ENCODE peak calls at places on chromosomes 16 and 17, in five cellular contexts. O is H1, V is GM12891, I is K562, P is GM12878. D is an unnamed sample.

GRCh38 chr17:7078711-7079110 is 1.3 kb downstream of the CLEC10A start:
- DNase-seq in O (no peak), V (no peak), I (no peak), P (no peak), D (no peak)

GRCh38 chr17:50656509-50656908 is 21.8 kb downstream of the ABCC3 start:
- DNase-seq in O (no peak), V (no peak), I (no peak), P (no peak), D (no peak)

GRCh38 chr17:44394833-44395232 is 5.4 kb upstream of the ITGA2B start:
- DNase-seq in O (no peak), V (no peak), I (no peak), P (no peak), D (no peak)

GRCh38 chr16:27191352-27191924 is 11.9 kb upstream of the KDM8 start:
- DNase-seq in O (no peak), V (no peak), I (no peak), P (no peak), D (no peak)

GRCh38 chr16:70724146-70725023 is 38.5 kb upstream of the MTSS2 start:
- DNase-seq in O (no peak), V (no peak), I (no peak), P (no peak), D (no peak)

GRCh38 chr16:48393843-48394703 is 8.9 kb upstream of the SIAH1 start:
- DNase-seq in O (no peak), V (no peak), I (no peak), P (no peak), D (no peak)

GRCh38 chr16:27640277-27640600 is 90.3 kb downstream of the KATNIP start:
- DNase-seq in O (peak; percentile 56), V (no peak), I (no peak), P (no peak), D (no peak)

GRCh38 chr17:56581635-56582605 is 11.6 kb upstream of the NOG start:
- DNase-seq in O (no peak), V (no peak), I (no peak), P (no peak), D (no peak)

GRCh38 chr16:46889942-46890300 is 5.8 kb downstream of the GPT2 start:
- DNase-seq in O (no peak), V (no peak), I (no peak), P (no peak), D (no peak)

GRCh38 chr17:46782250-46782953 is 36.1 kb downstream of the WNT3 start:
- DNase-seq in O (peak; percentile 69), V (no peak), I (peak; percentile 79), P (no peak), D (no peak)

GRCh38 chr16:5580772-5581171 is 483.2 kb upstream of the EEF2KMT start:
- DNase-seq in O (no peak), V (no peak), I (no peak), P (no peak), D (no peak)

GRCh38 chr17:79130536-79131273 is 56.1 kb downstream of the ENGASE start:
- DNase-seq in O (no peak), V (no peak), I (no peak), P (no peak), D (no peak)

GRCh38 chr16:180921-181667 is 835 bp downstream of the HBQ1 start:
- DNase-seq in O (peak; percentile 99), V (peak; percentile 96), I (peak; percentile 88), P (peak; percentile 7), D (peak; percentile 94)

GRCh38 chr17:78822552-78822951 is 18.1 kb downstream of the USP36 start:
- DNase-seq in O (no peak), V (no peak), I (no peak), P (no peak), D (no peak)

GRCh38 chr17:3965123-3965800 is 1.0 kb upstream of the ATP2A3 start:
- DNase-seq in O (peak; percentile 80), V (peak; percentile 67), I (peak; percentile 66), P (peak; percentile 33), D (peak; percentile 78)

GRCh38 chr17:21194210-21194609 is 19.8 kb downstream of the TMEM11 start:
- DNase-seq in O (no peak), V (no peak), I (no peak), P (no peak), D (no peak)

DNA sequence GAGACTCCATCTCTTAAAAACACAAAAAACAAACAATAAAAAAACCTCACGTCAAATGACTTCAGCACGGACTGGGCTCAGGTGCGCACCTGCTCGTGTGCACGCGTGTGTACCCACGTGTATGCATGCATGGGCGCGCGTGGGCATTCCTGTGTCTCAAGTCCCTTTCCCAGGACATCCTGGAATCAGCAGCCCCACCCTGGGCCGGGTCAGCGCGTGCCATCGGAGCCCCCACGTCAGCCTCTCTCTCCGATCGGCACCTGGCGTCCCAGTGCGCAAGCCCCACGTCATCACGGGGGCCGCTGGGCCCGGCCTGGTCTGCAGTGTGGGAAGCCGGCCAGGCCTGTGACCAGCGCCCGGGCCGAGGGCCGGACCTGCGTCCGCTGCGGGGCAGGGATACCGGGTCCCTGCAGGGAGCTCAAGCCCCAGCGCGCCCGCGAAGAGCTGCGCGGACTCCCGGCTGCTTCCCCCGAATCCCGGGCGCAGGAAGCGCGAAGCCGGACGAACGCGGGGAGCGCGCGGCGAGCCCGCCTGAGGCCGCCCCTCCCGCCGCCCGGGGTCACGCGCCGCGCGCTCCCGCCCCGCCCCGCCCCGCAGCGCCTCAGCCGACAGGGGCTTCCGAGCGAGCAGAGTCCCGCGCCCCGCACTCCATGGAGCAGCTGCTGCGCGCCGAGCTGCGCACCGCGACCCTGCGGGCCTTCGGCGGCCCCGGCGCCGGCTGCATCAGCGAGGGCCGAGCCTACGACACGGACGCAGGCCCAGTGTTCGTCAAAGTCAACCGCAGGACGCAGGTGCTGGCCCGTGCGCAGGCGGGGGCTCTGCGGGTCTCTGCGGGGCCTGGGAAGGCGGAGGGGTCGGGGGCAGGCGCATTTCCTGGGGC is at the start of gene FN3K:
- DNase-seq in O (peak; percentile 85), V (no peak), I (peak; percentile 91), P (no peak), D (no peak)
- TF ChIP-seq TAF1 in O (peak; percentile 41), V (no peak), I (peak; percentile 50), P (no peak), D (no peak)

DNA sequence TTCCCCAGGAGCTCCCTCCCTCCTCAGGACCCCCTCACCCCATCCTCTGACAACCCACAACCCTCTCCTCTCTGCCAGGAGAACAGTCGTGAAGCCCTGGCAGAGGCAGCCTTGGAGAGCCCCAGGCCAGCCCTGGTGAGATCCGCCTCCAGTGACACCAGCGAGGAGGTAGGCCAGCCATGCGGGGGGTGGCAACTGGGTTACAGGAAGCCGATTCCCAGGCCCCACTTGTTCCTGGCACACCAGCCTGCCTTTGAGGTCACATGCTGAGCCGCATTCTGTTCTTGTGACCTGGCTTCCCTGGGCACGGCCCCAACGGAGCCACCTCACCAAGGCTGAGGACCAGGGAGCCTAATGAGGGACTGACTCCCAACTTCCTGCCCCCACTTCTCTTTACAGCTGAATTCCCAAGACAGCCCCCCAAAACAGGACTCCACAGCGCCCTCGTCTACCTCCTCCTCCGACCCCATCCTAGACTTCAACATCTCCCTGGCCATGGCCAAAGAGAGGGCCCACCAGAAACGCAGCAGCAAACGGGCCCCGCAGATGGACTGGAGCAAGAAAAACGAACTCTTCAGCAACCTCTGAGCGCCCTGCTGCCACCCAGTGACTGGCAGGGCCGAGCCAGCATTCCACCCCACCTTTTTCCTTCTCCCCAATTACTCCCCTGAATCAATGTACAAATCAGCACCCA is 7.9 kb downstream of the NAT9 start:
- DNase-seq in O (no peak), V (no peak), I (no peak), P (no peak), D (no peak)
- TF ChIP-seq POLR2AphosphoS5 in O (no peak), V (no peak), I (no peak), P (no peak), D (no peak)

DNA sequence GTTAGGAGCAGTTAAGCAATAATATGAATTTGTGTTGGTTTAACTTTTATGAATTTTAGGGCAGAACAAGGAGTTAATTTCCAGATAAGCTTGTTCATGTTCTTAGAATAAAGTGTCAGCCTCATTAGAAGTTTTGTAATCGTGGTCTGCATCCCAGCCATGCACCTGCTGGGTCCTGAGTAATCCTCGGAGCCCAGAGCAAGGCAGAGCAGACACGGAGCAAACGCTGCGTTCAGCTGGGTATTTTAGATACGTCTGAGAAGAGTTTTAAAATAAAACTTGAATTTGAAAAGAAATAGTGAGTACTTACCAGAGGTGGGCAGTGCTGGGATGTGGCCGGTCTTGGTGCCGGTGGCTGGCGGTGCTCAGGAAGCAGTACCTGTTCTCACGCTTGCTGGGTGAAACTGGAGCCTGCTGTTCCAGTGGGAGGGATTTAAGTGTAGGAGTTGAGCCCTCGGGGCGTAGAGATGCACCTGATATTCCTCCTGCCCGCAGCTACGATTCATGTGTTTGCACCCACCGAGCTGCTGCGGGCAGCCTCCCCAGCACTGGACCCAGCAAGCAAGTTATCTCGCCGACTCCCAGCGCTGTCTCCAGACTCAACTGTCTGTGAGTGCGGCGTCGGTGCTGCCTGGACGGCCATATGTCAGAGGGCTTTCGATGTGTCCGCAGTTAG is at the start of gene ZNF750:
- DNase-seq in O (no peak), V (no peak), I (no peak), P (no peak), D (no peak)
- TF ChIP-seq POLR2A in O (no peak), V (no peak), I (no peak), P (no peak), D (no peak)

GRCh38 chr17:40362696-40363479 is 1.6 kb downstream of the GJD3 start:
- DNase-seq in O (peak; percentile 94), V (peak; percentile 96), I (peak; percentile 91), P (no peak), D (peak; percentile 95)
- TF ChIP-seq TAF1 in O (peak; percentile 29), V (no peak), I (peak; percentile 17), P (no peak), D (no peak)

GRCh38 chr16:78746718-78747117 is 647.3 kb downstream of the WWOX start:
- DNase-seq in O (no peak), V (no peak), I (no peak), P (no peak), D (no peak)

GRCh38 chr16:78750611-78751010 is 651.2 kb downstream of the WWOX start:
- DNase-seq in O (no peak), V (no peak), I (no peak), P (no peak), D (no peak)

GRCh38 chr16:78745491-78746019 is 646.1 kb downstream of the WWOX start:
- DNase-seq in O (no peak), V (no peak), I (no peak), P (no peak), D (no peak)

GRCh38 chr16:78749745-78750268 is 650.4 kb downstream of the WWOX start:
- DNase-seq in O (no peak), V (no peak), I (no peak), P (peak; percentile 41), D (no peak)

GRCh38 chr16:78748471-78748929 is 649.0 kb downstream of the WWOX start:
- DNase-seq in O (no peak), V (no peak), I (no peak), P (no peak), D (no peak)
- TF ChIP-seq POLR2AphosphoS5 in O (no peak), V (no peak), I (no peak), P (no peak), D (no peak)

GRCh38 chr17:39197380-39198185 is at the start of gene CACNB1:
- DNase-seq in O (peak; percentile 85), V (peak; percentile 82), I (peak; percentile 86), P (no peak), D (peak; percentile 80)
- TF ChIP-seq POLR2A in O (no peak), V (no peak), I (peak; percentile 61), P (peak; percentile 83), D (peak; percentile 48)

D was measured in GM12892.